ENCODE peak calls at places on chromosomes 5 and 9, in eight cellular contexts. H is T-helper 2 cell; N is psoas muscle; M is fibroblast of lung; K is activated CD8-positive, alpha-beta memory T cell treated with anti-CD3 and anti-CD28 coated beads, Interleukin-2, amount 50 U/mL, for 4 hours; S is cardiac septum; D is transverse colon; W is activated T-helper 1 cell treated with anti-CD3 and anti-CD28 coated beads, Interleukin-2, amount 50 U/mL, for 16 hours. O is an unnamed sample.

GRCh38 chr5:132639706-132640130 is 18.3 kb upstream of the IL13 start:
- DNase-seq in H (no peak), N (no peak), M (no peak), K (no peak), S (no peak), D (no peak), W (no peak), O (no peak)

GRCh38 chr9:28925184-28925583 is 1351.9 kb upstream of the C9orf72 start:
- DNase-seq in H (no peak), N (no peak), M (no peak), K (no peak), S (no peak), D (no peak), W (no peak), O (no peak)

GRCh38 chr5:1343931-1344901 is 683 bp downstream of the CLPTM1L start:
- DNase-seq in H (no peak), N (no peak), M (peak), K (peak), S (no peak), D (no peak), W (no peak), O (no peak)

GRCh38 chr9:75988663-75989062 is 98.2 kb downstream of the PCSK5 start:
- DNase-seq in H (no peak), N (no peak), M (no peak), K (no peak), S (no peak), D (no peak), W (no peak), O (no peak)

GRCh38 chr5:115511632-115512031 is 32.9 kb downstream of the FEM1C start:
- DNase-seq in H (no peak), N (no peak), M (no peak), K (no peak), S (no peak), D (no peak), W (no peak), O (no peak)

GRCh38 chr9:106284300-106284699 is 578.7 kb upstream of the ZNF462 start:
- DNase-seq in H (no peak), N (no peak), M (no peak), K (no peak), S (no peak), D (no peak), W (no peak), O (no peak)

GRCh38 chr5:73447234-73448071 is 1.1 kb downstream of the FOXD1 start:
- DNase-seq in H (no peak), N (peak), M (peak), K (peak), S (no peak), D (peak), W (no peak), O (peak)

GRCh38 chr5:149855371-149855770 is 89.2 kb downstream of the PDE6A start:
- DNase-seq in H (no peak), N (no peak), M (peak), K (no peak), S (no peak), D (no peak), W (no peak), O (no peak)

GRCh38 chr5:43772601-43773031 is 169.6 kb downstream of the NNT start:
- DNase-seq in H (no peak), N (no peak), M (peak), K (no peak), S (no peak), D (no peak), W (no peak), O (no peak)

GRCh38 chr5:116576043-116576713 is 1.6 kb upstream of the SEMA6A start:
- DNase-seq in H (no peak), N (peak), M (peak), K (peak), S (peak), D (peak), W (no peak), O (no peak)

GRCh38 chr5:167678457-167678856 is 613.0 kb upstream of the WWC1 start:
- DNase-seq in H (no peak), N (no peak), M (peak), K (no peak), S (no peak), D (no peak), W (no peak), O (no peak)

GRCh38 chr5:79193643-79194042 is 42.3 kb upstream of the JMY start:
- DNase-seq in H (no peak), N (no peak), M (peak), K (no peak), S (no peak), D (no peak), W (no peak), O (no peak)

GRCh38 chr5:103393131-103393754 is 134.7 kb downstream of the MACIR start:
- DNase-seq in H (no peak), N (no peak), M (peak), K (no peak), S (no peak), D (no peak), W (no peak), O (no peak)

GRCh38 chr5:159972538-159973362 is 36.2 kb upstream of the TTC1 start:
- DNase-seq in H (no peak), N (no peak), M (no peak), K (no peak), S (peak), D (no peak), W (no peak), O (no peak)

GRCh38 chr5:180366303-180366702 is 13.2 kb upstream of the GFPT2 start:
- DNase-seq in H (no peak), N (peak), M (peak), K (no peak), S (no peak), D (no peak), W (no peak), O (no peak)

GRCh38 chr5:145797336-145797735 is 37.8 kb downstream of the PRELID2 start:
- DNase-seq in H (no peak), N (no peak), M (peak), K (no peak), S (no peak), D (no peak), W (no peak), O (no peak)

GRCh38 chr5:55894135-55894534 is 43.0 kb downstream of the IL31RA start:
- DNase-seq in H (no peak), N (no peak), M (no peak), K (no peak), S (no peak), D (no peak), W (no peak), O (no peak)

GRCh38 chr9:16921855-16922254 is 51.4 kb upstream of the BNC2 start:
- DNase-seq in H (no peak), N (no peak), M (peak), K (no peak), S (no peak), D (no peak), W (no peak), O (no peak)

GRCh38 chr5:2892601-2893000 is 141.1 kb upstream of the IRX2 start:
- DNase-seq in H (no peak), N (no peak), M (no peak), K (no peak), S (no peak), D (no peak), W (no peak), O (no peak)

GRCh38 chr9:119802621-119803020 is 433.4 kb upstream of the BRINP1 start:
- DNase-seq in H (no peak), N (peak), M (no peak), K (no peak), S (no peak), D (peak), W (no peak), O (no peak)

GRCh38 chr5:80704221-80704620 is 49.4 kb upstream of the DHFR start:
- DNase-seq in H (no peak), N (no peak), M (no peak), K (no peak), S (no peak), D (no peak), W (no peak), O (no peak)

GRCh38 chr5:135013947-135014570 is 20.0 kb downstream of the PITX1 start:
- DNase-seq in H (no peak), N (no peak), M (peak), K (no peak), S (peak), D (no peak), W (no peak), O (no peak)

GRCh38 chr5:72063219-72063819 is 44.0 kb upstream of the MAP1B start:
- DNase-seq in H (no peak), N (no peak), M (peak), K (no peak), S (no peak), D (no peak), W (no peak), O (no peak)

GRCh38 chr5:41708604-41708940 is 161.7 kb downstream of the OXCT1 start:
- DNase-seq in H (no peak), N (no peak), M (no peak), K (no peak), S (no peak), D (peak), W (no peak), O (no peak)

O was measured in effector memory CD8-positive, alpha-beta T cell.